ENCODE peak calls at places on chromosomes 13 and 19, in ten cellular contexts. X, V, N, U, B, Y, K, A, O and M are unnamed samples.

GRCh38 chr13:102830646-102831045 is 15.2 kb upstream of the ERCC5 start:
- DNase-seq in X (no peak), V (no peak), N (no peak), U (no peak), B (no peak), Y (peak), K (no peak), A (no peak), O (no peak), M (no peak)

GRCh38 chr19:970695-971094 is 13.4 kb upstream of the WDR18 start:
- DNase-seq in X (no peak), V (no peak), N (no peak), U (no peak), B (no peak), Y (no peak), K (no peak), A (no peak), O (no peak), M (no peak)

GRCh38 chr13:48873598-48873997 is 102.1 kb upstream of the FNDC3A start:
- DNase-seq in X (no peak), V (no peak), N (no peak), U (no peak), B (peak), Y (no peak), K (peak), A (peak), O (no peak), M (no peak)

GRCh38 chr19:49119411-49120324 is at the start of gene PPFIA3:
- DNase-seq in X (peak), V (peak), N (no peak), U (peak), B (peak), Y (peak), K (peak), A (peak), O (no peak), M (no peak)

GRCh38 chr19:42352216-42352892 is 26.9 kb downstream of the MEGF8 start:
- DNase-seq in X (peak), V (no peak), N (no peak), U (no peak), B (peak), Y (peak), K (no peak), A (no peak), O (no peak), M (no peak)

GRCh38 chr13:66312312-66313087 is 917.6 kb downstream of the PCDH9 start:
- DNase-seq in X (no peak), V (no peak), N (no peak), U (no peak), B (peak), Y (peak), K (peak), A (no peak), O (peak), M (peak)

GRCh38 chr19:12648088-12648487 is 18.5 kb downstream of the MAN2B1 start:
- DNase-seq in X (no peak), V (peak), N (no peak), U (no peak), B (no peak), Y (no peak), K (no peak), A (peak), O (no peak), M (no peak)

GRCh38 chr13:58721273-58721672 is 1089.7 kb downstream of the PCDH17 start:
- DNase-seq in X (no peak), V (no peak), N (no peak), U (no peak), B (no peak), Y (no peak), K (no peak), A (no peak), O (no peak), M (no peak)

GRCh38 chr19:418761-419632 is 10.1 kb upstream of the C2CD4C start:
- DNase-seq in X (no peak), V (no peak), N (no peak), U (no peak), B (no peak), Y (no peak), K (no peak), A (no peak), O (no peak), M (no peak)

GRCh38 chr19:5345895-5346386 is 5.3 kb upstream of the PTPRS start:
- DNase-seq in X (no peak), V (no peak), N (no peak), U (no peak), B (peak), Y (peak), K (peak), A (no peak), O (no peak), M (peak)

GRCh38 chr13:49098198-49098597 is 121.9 kb upstream of the MLNR start:
- DNase-seq in X (no peak), V (peak), N (no peak), U (peak), B (peak), Y (peak), K (peak), A (no peak), O (peak), M (peak)

GRCh38 chr13:56975647-56976046 is 165.1 kb upstream of the PRR20A start:
- DNase-seq in X (no peak), V (no peak), N (no peak), U (no peak), B (no peak), Y (no peak), K (no peak), A (no peak), O (no peak), M (no peak)

GRCh38 chr13:101979825-101980224 is 422.0 kb downstream of the FGF14 start:
- DNase-seq in X (no peak), V (no peak), N (no peak), U (no peak), B (no peak), Y (no peak), K (no peak), A (no peak), O (no peak), M (no peak)

GRCh38 chr13:54194233-54195024 is 1165.8 kb downstream of the OLFM4 start:
- DNase-seq in X (no peak), V (no peak), N (no peak), U (no peak), B (no peak), Y (no peak), K (no peak), A (no peak), O (no peak), M (no peak)

GRCh38 chr19:15304140-15304705 is 28.1 kb downstream of the BRD4 start:
- DNase-seq in X (no peak), V (no peak), N (no peak), U (no peak), B (no peak), Y (peak), K (peak), A (no peak), O (no peak), M (no peak)

GRCh38 chr13:112965573-112966115 is 3.4 kb upstream of the MCF2L start:
- DNase-seq in X (no peak), V (no peak), N (no peak), U (no peak), B (no peak), Y (no peak), K (no peak), A (no peak), O (no peak), M (no peak)

GRCh38 chr13:19587635-19588300 is 26.4 kb upstream of the TPTE2 start:
- DNase-seq in X (no peak), V (no peak), N (no peak), U (no peak), B (peak), Y (peak), K (peak), A (no peak), O (peak), M (no peak)
- TF ChIP-seq CTCF in X (peak), V (peak), N (peak), U (no peak), B (peak), Y (peak), K (peak), A (no peak), O (peak), M (peak)

GRCh38 chr13:98109226-98109625 is 33.7 kb upstream of the FARP1 start:
- DNase-seq in X (no peak), V (no peak), N (no peak), U (no peak), B (no peak), Y (no peak), K (no peak), A (no peak), O (no peak), M (no peak)
- TF ChIP-seq CTCF in X (no peak), V (no peak), N (no peak), U (no peak), B (no peak), Y (no peak), K (no peak), A (no peak), O (no peak), M (no peak)

GRCh38 chr19:27745978-27746542 is 1466.9 kb downstream of the UQCRFS1 start:
- DNase-seq in X (no peak), V (no peak), N (no peak), U (peak), B (no peak), Y (no peak), K (no peak), A (no peak), O (no peak), M (no peak)

GRCh38 chr19:27750697-27751391 is 1462.1 kb downstream of the UQCRFS1 start:
- DNase-seq in X (no peak), V (no peak), N (no peak), U (no peak), B (no peak), Y (no peak), K (no peak), A (no peak), O (no peak), M (no peak)

GRCh38 chr19:27748551-27749152 is 1464.3 kb downstream of the UQCRFS1 start:
- DNase-seq in X (no peak), V (no peak), N (no peak), U (peak), B (peak), Y (no peak), K (peak), A (no peak), O (no peak), M (no peak)

GRCh38 chr19:27744926-27745844 is 1467.8 kb downstream of the UQCRFS1 start:
- DNase-seq in X (no peak), V (no peak), N (no peak), U (peak), B (no peak), Y (peak), K (no peak), A (no peak), O (no peak), M (no peak)

GRCh38 chr19:27746691-27747380 is 1466.1 kb downstream of the UQCRFS1 start:
- DNase-seq in X (peak), V (peak), N (no peak), U (peak), B (peak), Y (peak), K (peak), A (peak), O (no peak), M (no peak)
- TF ChIP-seq CTCF in X (peak), V (no peak), N (no peak), U (no peak), B (no peak), Y (peak), K (peak), A (no peak), O (no peak), M (peak)

DNA sequence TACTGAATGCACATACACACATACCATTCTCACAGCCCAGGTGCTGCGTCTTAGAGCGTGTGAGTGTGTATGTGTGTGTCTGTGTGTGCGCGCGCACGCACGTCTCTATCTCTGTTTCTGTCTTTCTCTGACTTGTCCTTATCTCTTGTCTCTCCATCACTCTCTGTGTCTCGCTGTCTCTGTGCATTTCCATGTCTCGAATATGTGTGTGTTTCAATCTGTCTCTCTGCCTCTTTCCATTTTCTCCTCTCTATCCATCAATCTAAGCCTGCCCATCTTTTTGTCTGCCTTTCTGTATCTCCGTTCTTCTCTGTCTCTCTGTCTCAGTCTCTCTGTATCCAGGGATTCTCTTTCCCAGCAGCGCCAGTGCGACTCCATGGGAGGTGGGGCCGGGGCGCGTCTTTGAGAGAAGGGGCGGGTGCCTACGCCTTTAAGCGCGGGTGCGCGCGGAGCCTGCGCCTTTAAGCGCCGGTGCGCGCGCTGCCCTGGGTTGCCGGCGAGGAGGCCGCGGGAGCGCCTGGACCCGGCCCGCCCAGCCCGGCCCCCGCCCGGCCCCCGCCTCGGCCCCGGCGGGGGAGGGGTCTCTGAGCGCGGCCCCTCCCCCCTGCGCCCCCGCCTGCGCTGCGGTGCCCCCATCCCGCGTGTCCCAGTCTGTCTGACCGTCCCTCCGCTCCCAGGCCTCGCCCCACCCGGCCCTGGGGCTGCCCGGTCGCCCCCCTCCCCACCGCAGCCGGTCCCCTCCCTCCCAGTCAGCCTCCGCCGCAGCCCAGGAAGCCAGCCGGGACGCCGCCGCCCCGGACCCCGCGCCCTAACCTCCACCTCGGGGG is at the start of gene LRFN3:
- DNase-seq in X (peak), V (peak), N (peak), U (peak), B (peak), Y (peak), K (peak), A (peak), O (no peak), M (no peak)
- TF ChIP-seq CTCF in X (no peak), V (no peak), N (no peak), U (no peak), B (no peak), Y (no peak), K (no peak), A (no peak), O (no peak), M (no peak)

DNA sequence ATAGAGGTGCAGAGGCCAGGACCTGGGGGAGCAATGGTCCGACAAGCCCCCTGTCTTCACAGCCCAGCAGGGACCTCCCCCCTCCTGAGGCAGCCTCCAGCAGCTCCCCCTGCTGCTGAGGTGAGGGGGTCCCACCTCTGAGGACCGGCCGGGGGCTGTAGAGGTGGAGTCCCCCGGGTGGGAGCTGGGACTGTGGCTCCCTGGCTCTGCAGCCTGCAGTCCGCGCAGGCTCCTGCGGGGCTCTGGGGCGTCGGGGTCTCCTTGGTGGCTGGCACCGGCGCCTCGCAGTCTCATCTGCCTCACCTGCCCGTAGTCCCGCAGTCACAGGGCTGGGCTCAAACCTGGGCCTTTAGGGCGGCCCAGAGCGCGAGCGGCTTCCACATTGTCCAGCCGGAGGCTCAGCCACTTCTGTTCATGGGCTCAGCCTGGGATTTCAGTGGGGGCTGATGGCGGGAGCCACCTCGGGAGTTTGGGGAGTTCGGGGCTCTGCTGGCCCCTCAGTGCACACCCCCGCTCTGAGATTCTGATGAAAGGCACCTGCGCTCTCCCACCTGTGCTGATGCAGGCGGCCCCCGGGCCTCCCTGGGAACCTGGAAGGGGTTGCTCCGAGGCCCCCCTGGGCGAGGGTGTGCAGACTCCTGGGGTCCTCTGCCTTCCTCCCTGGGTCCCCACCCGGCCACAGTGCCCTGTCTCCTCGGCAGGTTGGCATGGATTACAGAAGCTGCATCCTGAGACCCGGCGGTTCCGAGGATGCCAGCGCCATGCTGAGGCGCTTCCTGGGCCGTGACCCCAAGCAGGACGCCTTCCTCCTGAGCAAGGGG is 7.0 kb upstream of the ZNF554 start:
- DNase-seq in X (no peak), V (no peak), N (no peak), U (no peak), B (no peak), Y (no peak), K (no peak), A (no peak), O (no peak), M (no peak)
- TF ChIP-seq CTCF in X (no peak), V (no peak), N (no peak), U (no peak), B (no peak), Y (no peak), K (no peak), A (no peak), O (no peak), M (no peak)

DNA sequence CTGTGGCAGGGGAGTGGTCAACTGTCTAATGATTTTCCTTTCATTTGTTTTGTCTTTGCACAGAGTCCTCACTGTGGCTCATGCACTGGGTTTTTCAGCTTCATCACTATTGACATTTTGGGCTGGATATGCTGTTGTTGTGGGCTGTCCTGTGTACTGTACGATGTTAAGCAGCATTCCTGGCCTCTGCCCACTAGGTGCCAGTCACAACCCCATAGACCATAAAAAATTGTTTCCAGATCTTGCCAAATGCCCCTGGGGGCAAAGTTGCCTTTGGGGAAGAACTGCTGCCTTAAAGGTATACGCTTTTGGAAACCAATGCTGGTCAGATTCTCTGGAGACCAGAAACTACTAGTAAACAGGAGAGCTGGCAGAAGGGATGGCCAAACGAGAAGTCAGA is 310.4 kb downstream of the SPRY2 start:
- DNase-seq in X (no peak), V (no peak), N (no peak), U (no peak), B (no peak), Y (peak), K (peak), A (peak), O (no peak), M (no peak)
- TF ChIP-seq CTCF in X (peak), V (no peak), N (peak), U (no peak), B (no peak), Y (peak), K (peak), A (no peak), O (peak), M (peak)

GRCh38 chr19:20247016-20247683 is 80.1 kb downstream of the ZNF486 start:
- DNase-seq in X (peak), V (peak), N (no peak), U (no peak), B (no peak), Y (peak), K (peak), A (peak), O (no peak), M (no peak)
- TF ChIP-seq CTCF in X (peak), V (no peak), N (peak), U (no peak), B (no peak), Y (peak), K (no peak), A (peak), O (peak), M (peak)

GRCh38 chr13:28658539-28658795 is 463 bp upstream of the POMP start:
- DNase-seq in X (no peak), V (no peak), N (no peak), U (no peak), B (no peak), Y (peak), K (peak), A (no peak), O (no peak), M (no peak)

GRCh38 chr13:28659611-28659970 is 661 bp downstream of the POMP start:
- DNase-seq in X (no peak), V (no peak), N (no peak), U (no peak), B (peak), Y (peak), K (peak), A (no peak), O (no peak), M (no peak)

GRCh38 chr13:28657784-28658538 is 969 bp upstream of the POMP start:
- DNase-seq in X (no peak), V (no peak), N (no peak), U (no peak), B (peak), Y (peak), K (peak), A (no peak), O (no peak), M (no peak)

GRCh38 chr13:28655566-28655965 is 3.4 kb upstream of the POMP start:
- DNase-seq in X (no peak), V (no peak), N (no peak), U (no peak), B (peak), Y (peak), K (peak), A (no peak), O (no peak), M (no peak)

DNA sequence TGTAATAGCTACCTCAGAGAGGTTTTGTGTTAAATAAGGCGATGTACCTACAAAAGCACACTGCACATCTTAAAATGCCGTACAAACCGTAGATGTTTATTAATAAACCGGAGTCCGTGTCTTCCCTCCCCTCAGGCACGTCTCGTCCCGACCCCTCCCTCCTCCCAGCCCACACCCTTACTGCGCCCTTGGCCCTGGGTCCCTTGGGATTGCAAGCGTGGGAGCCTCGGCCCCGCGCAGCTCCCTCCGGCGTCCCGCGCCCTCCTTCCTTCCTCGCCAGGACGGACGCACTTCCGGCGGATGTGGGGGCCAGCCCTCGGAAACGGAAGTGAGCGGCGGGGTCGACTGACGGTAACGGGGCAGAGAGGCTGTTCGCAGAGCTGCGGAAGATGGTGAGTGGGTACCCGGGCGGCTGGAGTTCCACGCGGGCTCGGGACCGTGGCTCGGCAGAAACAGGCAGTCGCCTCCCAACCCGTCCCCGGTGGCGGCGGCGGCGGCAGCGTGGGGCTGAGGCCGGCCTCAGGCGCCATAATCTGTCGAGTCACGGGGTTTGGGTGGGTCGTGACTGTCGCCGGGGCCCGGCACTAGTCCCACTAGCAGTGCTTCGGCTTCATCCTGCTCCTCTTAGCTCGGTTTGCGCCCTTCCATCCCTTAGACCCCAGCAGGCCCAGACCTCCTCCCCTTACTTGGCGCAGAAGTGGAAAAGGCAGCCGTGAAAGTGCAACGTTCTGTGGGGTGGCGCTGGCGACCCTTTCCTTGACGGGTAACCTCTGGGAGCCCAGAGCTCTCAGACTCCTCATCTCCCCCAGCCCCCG is at the start of gene POMP:
- DNase-seq in X (peak), V (peak), N (peak), U (peak), B (peak), Y (peak), K (peak), A (peak), O (peak), M (peak)
- TF ChIP-seq CTCF in X (no peak), V (no peak), N (no peak), U (no peak), B (no peak), Y (peak), K (no peak), A (no peak), O (no peak), M (no peak)

GRCh38 chr19:13804830-13805683 is 9.8 kb downstream of the ZSWIM4 start:
- DNase-seq in X (no peak), V (no peak), N (no peak), U (no peak), B (no peak), Y (no peak), K (no peak), A (peak), O (no peak), M (no peak)
- TF ChIP-seq CTCF in X (peak), V (peak), N (peak), U (no peak), B (peak), Y (peak), K (no peak), A (peak), O (peak), M (peak)